ENCODE peak calls at places on chromosomes 1 and 21, in four cellular contexts. I is HepG2, Q is SK-N-SH, V is K562. Z is an unnamed sample.

GRCh38 chr1:201466492-201466891 is 2.5 kb downstream of the PHLDA3 start:
- DNase-seq in I (no peak), Q (no peak), V (no peak), Z (no peak)

GRCh38 chr21:15935530-15935929 is 205.7 kb downstream of the USP25 start:
- DNase-seq in I (no peak), Q (no peak), V (no peak), Z (no peak)

GRCh38 chr1:160007577-160008200 is 24.1 kb downstream of the PIGM start:
- DNase-seq in I (peak), Q (peak), V (peak), Z (no peak)

GRCh38 chr1:60283690-60284089 is 210.1 kb upstream of the C1orf87 start:
- DNase-seq in I (peak), Q (no peak), V (no peak), Z (no peak)

GRCh38 chr1:906532-907420 is 16.9 kb upstream of the SAMD11 start:
- DNase-seq in I (no peak), Q (peak), V (peak), Z (no peak)

GRCh38 chr1:223683586-223684487 is 18.3 kb upstream of the CAPN8 start:
- DNase-seq in I (no peak), Q (peak), V (peak), Z (peak)

GRCh38 chr1:216662681-216663080 is 60.5 kb downstream of the ESRRG start:
- DNase-seq in I (no peak), Q (no peak), V (no peak), Z (no peak)

GRCh38 chr1:161069731-161070270 is at the start of gene ARHGAP30:
- DNase-seq in I (no peak), Q (no peak), V (peak), Z (no peak)

GRCh38 chr1:155052412-155053400 is 1.6 kb downstream of the ADAM15 start:
- DNase-seq in I (no peak), Q (peak), V (peak), Z (no peak)

GRCh38 chr1:143699115-143699514 is 272.7 kb downstream of the FAM72C start:
- DNase-seq in I (no peak), Q (no peak), V (no peak), Z (no peak)

GRCh38 chr1:152001631-152002584 is 8.2 kb upstream of the S100A10 start:
- DNase-seq in I (peak), Q (peak), V (peak), Z (no peak)
- TF ChIP-seq POLR2AphosphoS5 in I (no peak), Q (no peak), V (no peak), Z (no peak)

GRCh38 chr1:53336146-53336545 is 8.3 kb upstream of the LRP8 start:
- DNase-seq in I (no peak), Q (no peak), V (no peak), Z (no peak)
- TF ChIP-seq SIN3A in I (no peak), Q (no peak), V (no peak), Z (no peak)

DNA sequence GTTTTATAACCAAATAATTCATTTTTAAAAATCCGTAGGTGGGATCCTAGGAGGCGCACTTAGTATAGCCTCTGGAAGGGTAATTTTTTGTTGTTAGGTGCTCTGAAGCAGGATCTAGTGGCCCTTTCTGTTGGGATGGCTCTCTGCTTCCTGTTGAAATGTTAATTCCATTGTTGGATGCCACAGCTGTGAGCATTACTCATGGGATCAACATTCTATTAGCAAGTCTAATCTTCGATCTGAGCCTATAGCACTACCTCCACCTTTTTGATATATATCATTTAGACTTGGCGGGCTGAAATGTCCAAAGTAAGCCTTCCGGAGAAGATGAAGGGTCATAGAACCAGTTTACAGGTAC is 1.3 kb downstream of the CXADR start:
- DNase-seq in I (peak), Q (no peak), V (no peak), Z (no peak)
- TF ChIP-seq POLR2AphosphoS5 in I (no peak), Q (no peak), V (no peak), Z (no peak)

GRCh38 chr1:181985981-181986906 is 75.3 kb downstream of the ZNF648 start:
- DNase-seq in I (no peak), Q (no peak), V (no peak), Z (no peak)
- TF ChIP-seq SIN3A in I (no peak), Q (no peak), V (no peak), Z (no peak)

GRCh38 chr1:204045430-204045829 is 27.5 kb upstream of the SOX13 start:
- DNase-seq in I (no peak), Q (no peak), V (no peak), Z (no peak)
- TF ChIP-seq POLR2AphosphoS5 in I (no peak), Q (no peak), V (no peak), Z (no peak)

GRCh38 chr1:202888204-202888506 is 794 bp downstream of the RABIF start:
- DNase-seq in I (no peak), Q (no peak), V (no peak), Z (no peak)
- TF ChIP-seq SIN3A in I (no peak), Q (no peak), V (no peak), Z (no peak)

DNA sequence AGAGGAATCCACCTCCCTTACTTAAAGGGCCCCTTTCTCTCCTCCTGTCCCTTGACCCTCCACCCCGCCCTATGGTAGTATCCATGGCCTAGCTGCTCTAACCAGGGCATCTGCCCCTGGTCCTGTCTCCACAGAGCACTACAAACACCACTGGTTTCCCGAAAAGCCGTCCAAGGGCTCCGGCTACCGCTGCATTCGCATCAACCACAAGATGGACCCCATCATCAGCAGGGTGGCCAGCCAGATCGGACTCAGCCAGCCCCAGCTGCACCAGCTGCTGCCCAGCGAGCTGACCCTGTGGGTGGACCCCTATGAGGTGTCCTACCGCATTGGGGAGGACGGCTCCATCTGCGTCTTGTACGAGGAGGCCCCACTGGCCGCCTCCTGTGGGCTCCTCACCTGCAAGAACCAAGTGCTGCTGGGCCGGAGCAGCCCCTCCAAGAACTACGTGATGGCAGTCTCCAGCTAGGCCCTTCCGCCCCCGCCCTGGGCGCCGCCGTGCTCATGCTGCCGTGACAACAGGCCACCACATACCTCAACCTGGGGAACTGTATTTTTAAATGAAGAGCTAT is 1.7 kb downstream of the BTG2 start:
- DNase-seq in I (no peak), Q (no peak), V (no peak), Z (no peak)
- TF ChIP-seq POLR2AphosphoS5 in I (no peak), Q (no peak), V (no peak), Z (no peak)

GRCh38 chr21:35016517-35017188 is 32.4 kb downstream of the RUNX1 start:
- DNase-seq in I (no peak), Q (no peak), V (no peak), Z (no peak)

GRCh38 chr21:35015435-35016024 is 33.6 kb downstream of the RUNX1 start:
- DNase-seq in I (no peak), Q (no peak), V (no peak), Z (no peak)

GRCh38 chr21:35016071-35016470 is 33.0 kb downstream of the RUNX1 start:
- DNase-seq in I (no peak), Q (no peak), V (no peak), Z (no peak)

GRCh38 chr21:35017256-35017655 is 31.8 kb downstream of the RUNX1 start:
- DNase-seq in I (no peak), Q (no peak), V (no peak), Z (no peak)

GRCh38 chr21:35014302-35015044 is 34.6 kb downstream of the RUNX1 start:
- DNase-seq in I (no peak), Q (no peak), V (no peak), Z (no peak)
- TF ChIP-seq SIN3A in I (no peak), Q (no peak), V (no peak), Z (no peak)

GRCh38 chr1:239125027-239125426 is 261.3 kb upstream of the CHRM3 start:
- DNase-seq in I (no peak), Q (no peak), V (no peak), Z (no peak)

GRCh38 chr1:239123243-239123642 is 263.1 kb upstream of the CHRM3 start:
- DNase-seq in I (no peak), Q (no peak), V (no peak), Z (no peak)

GRCh38 chr1:239126881-239127280 is 259.5 kb upstream of the CHRM3 start:
- DNase-seq in I (no peak), Q (no peak), V (no peak), Z (no peak)

DNA sequence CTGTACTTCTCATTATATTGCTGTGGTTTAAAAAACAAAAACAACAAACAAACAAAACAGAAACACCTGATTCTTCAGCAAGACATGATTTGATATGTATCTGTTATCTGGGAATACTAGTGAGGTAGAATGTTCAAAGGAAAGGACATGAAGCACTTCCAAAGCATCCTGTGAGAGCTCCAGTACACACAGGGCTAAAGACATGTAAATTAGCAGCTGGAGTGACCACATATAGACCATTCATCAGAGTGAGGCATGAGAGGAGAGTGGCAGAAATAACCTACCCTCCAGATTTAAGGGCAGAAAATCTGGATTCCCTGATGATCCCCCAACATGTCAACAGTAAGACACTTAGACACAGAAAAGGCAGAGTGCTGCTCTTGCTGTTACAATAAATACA is 260.5 kb upstream of the CHRM3 start:
- DNase-seq in I (no peak), Q (no peak), V (no peak), Z (no peak)
- TF ChIP-seq POLR2AphosphoS5 in I (no peak), Q (no peak), V (no peak), Z (no peak)